ENCODE peak calls at places on chromosomes 16 and 17, in nine cellular contexts. H is dorsolateral prefrontal cortex, X is lung, T is A549, U is MCF 10A, F is upper lobe of left lung, W is RWPE1, Z is AG09309, A is Calu3. O is an unnamed sample.

GRCh38 chr17:3712811-3713463 is 10.8 kb upstream of the HASPIN start:
- DNase-seq in U (no peak), X (no peak), W (no peak), F (no peak), Z (no peak), A (no peak), T (no peak), H (no peak), O (no peak)

GRCh38 chr17:63700528-63701441 is 860 bp upstream of the LIMD2 start:
- DNase-seq in F (peak; percentile 89), A (no peak), H (peak; percentile 90), Z (no peak), W (no peak), X (no peak), T (no peak), U (no peak), O (peak; percentile 65)

GRCh38 chr17:41367426-41368075 is 2.1 kb downstream of the KRT33B start:
- DNase-seq in U (no peak), A (no peak), T (peak; percentile 25), Z (peak; percentile 79), F (no peak), X (no peak), H (no peak), W (peak; percentile 53), O (no peak)

GRCh38 chr16:73053379-73054130 is 5.6 kb upstream of the ZFHX3 start:
- DNase-seq in T (peak; percentile 78), U (peak; percentile 76), W (peak; percentile 84), H (no peak), F (peak; percentile 26), A (peak; percentile 53), Z (no peak), X (no peak), O (no peak)

GRCh38 chr16:88806491-88807111 is 3.0 kb downstream of the CDT1 start:
- DNase-seq in T (no peak), F (peak; percentile 85), X (no peak), U (no peak), A (no peak), H (no peak), Z (no peak), W (no peak), O (no peak)

GRCh38 chr16:799948-800833 is at the start of gene GNG13:
- DNase-seq in T (no peak), A (peak; percentile 51), H (no peak), X (no peak), Z (no peak), F (peak; percentile 81), W (no peak), U (no peak), O (no peak)

GRCh38 chr16:89491238-89491869 is 993 bp upstream of the ANKRD11 start:
- DNase-seq in U (peak; percentile 28), H (no peak), F (no peak), A (no peak), X (no peak), T (peak; percentile 64), Z (no peak), W (no peak), O (no peak)

GRCh38 chr16:12455287-12455798 is 348.3 kb downstream of the CPPED1 start:
- DNase-seq in A (peak; percentile 82), X (peak; percentile 46), W (peak; percentile 46), H (peak; percentile 71), Z (no peak), U (peak; percentile 56), T (peak; percentile 37), F (peak; percentile 77), O (peak; percentile 76)

GRCh38 chr17:41647940-41648410 is 23.6 kb upstream of the KRT17 start:
- DNase-seq in T (peak; percentile 96), U (peak; percentile 86), Z (no peak), H (peak; percentile 90), X (peak; percentile 87), F (peak; percentile 95), W (peak; percentile 55), A (peak; percentile 98), O (peak; percentile 97)

GRCh38 chr17:59825533-59826316 is 67.0 kb downstream of the TUBD1 start:
- DNase-seq in Z (no peak), F (no peak), W (no peak), X (no peak), A (no peak), U (peak; percentile 62), H (no peak), T (no peak), O (no peak)

GRCh38 chr16:69924777-69925191 is 26.4 kb upstream of the CLEC18A start:
- DNase-seq in U (no peak), F (peak; percentile 66), A (no peak), W (no peak), T (no peak), H (no peak), Z (peak; percentile 67), X (no peak), O (no peak)

GRCh38 chr17:40190197-40191021 is 13.1 kb downstream of the RAPGEFL1 start:
- DNase-seq in H (no peak), W (no peak), T (peak; percentile 87), X (no peak), A (peak; percentile 78), Z (no peak), F (no peak), U (no peak), O (peak; percentile 61)

GRCh38 chr16:53841884-53842283 is 137.9 kb downstream of the FTO start:
- DNase-seq in H (no peak), W (no peak), X (no peak), F (no peak), U (no peak), Z (no peak), A (no peak), T (no peak), O (no peak)

GRCh38 chr17:5793899-5794298 is 209.6 kb upstream of the NLRP1 start:
- DNase-seq in F (no peak), W (no peak), U (peak; percentile 34), A (peak; percentile 14), Z (no peak), H (no peak), T (no peak), X (no peak), O (peak; percentile 41)

GRCh38 chr16:59369523-59369922 is 635.4 kb upstream of the GOT2 start:
- DNase-seq in T (no peak), Z (no peak), U (no peak), F (no peak), W (no peak), A (no peak), H (no peak), X (no peak), O (no peak)

GRCh38 chr16:11424118-11424460 is 78.8 kb downstream of the RMI2 start:
- DNase-seq in Z (no peak), T (no peak), U (no peak), X (no peak), H (no peak), A (no peak), W (no peak), F (peak; percentile 54), O (no peak)

GRCh38 chr16:49556252-49557069 is 182.9 kb downstream of the C16orf78 start:
- DNase-seq in W (peak; percentile 24), A (no peak), H (no peak), Z (no peak), F (no peak), T (peak; percentile 35), X (no peak), U (no peak), O (peak; percentile 47)
- TF ChIP-seq CTCF in W (no peak), A (peak; percentile 30), H (peak; percentile 67), Z (peak; percentile 39), F (peak; percentile 20), T (peak; percentile 24), X (no peak), U (peak; percentile 35), O (peak; percentile 49)

GRCh38 chr17:38577244-38577643 is 28.5 kb downstream of the SRCIN1 start:
- DNase-seq in W (no peak), A (no peak), U (no peak), T (no peak), Z (no peak), H (no peak), X (no peak), F (no peak), O (no peak)
- TF ChIP-seq CTCF in W (no peak), A (peak; percentile 36), U (no peak), T (no peak), Z (no peak), H (peak; percentile 23), X (no peak), F (no peak), O (no peak)

DNA sequence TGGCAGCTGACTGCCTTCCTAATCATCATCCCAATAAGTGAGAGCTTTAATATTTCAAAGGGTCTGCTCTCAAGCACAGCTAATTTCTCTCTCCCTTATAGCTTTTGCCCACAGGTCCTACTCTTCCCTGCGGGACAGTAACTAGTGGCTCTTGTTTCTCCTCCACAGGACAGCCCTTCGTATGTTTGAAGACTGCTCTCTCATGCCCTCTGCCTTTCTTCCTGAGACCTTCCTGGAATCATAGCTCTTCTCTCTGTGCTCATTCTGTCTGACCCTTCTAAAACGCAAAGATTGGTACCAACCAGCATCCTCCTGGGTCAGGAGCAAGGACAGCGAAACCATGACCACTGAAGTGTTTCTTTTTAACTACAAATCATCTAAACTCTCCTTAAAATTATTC is 168.9 kb downstream of the GRIN2A start:
- DNase-seq in Z (no peak), W (no peak), U (no peak), T (no peak), X (no peak), F (no peak), A (no peak), H (no peak), O (no peak)
- TF ChIP-seq CTCF in Z (no peak), W (no peak), U (no peak), T (no peak), X (no peak), F (no peak), A (no peak), H (peak; percentile 53), O (no peak)

DNA sequence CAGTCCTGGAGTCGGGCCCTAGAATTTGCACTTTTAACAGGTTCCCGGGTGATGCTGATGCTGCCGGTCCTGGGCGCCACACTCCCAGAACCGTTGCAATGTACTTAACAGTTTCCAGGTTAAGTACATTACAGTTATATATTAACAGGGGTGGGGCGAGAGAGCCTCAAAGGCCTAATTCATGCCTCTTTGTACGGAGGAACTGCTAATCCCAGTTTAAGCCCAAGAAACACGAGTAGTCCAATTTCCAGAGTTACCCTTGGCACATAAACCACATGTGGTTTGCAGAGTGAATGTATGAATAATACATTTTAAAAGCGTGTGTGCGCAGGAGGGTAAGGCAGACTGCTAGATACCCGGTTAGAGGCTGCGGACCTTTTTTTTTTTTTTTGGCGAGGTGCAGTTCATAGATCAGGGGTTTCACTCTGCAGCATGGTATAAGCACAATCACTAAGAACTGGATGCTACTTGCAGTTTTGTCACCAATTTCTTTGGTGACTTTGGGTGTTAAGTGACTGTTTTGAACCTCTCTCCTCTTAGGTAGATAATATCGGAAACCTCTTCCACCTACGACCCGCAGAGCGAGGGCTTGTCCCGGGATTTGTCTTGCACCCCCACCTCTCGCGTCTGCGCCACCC is 714 bp downstream of the COX11 start:
- DNase-seq in Z (no peak), H (no peak), W (peak; percentile 38), F (no peak), X (no peak), A (peak; percentile 23), T (peak; percentile 64), U (peak; percentile 34), O (no peak)
- TF ChIP-seq CTCF in Z (no peak), H (no peak), W (no peak), F (no peak), X (no peak), A (no peak), T (peak; percentile 54), U (no peak), O (no peak)

DNA sequence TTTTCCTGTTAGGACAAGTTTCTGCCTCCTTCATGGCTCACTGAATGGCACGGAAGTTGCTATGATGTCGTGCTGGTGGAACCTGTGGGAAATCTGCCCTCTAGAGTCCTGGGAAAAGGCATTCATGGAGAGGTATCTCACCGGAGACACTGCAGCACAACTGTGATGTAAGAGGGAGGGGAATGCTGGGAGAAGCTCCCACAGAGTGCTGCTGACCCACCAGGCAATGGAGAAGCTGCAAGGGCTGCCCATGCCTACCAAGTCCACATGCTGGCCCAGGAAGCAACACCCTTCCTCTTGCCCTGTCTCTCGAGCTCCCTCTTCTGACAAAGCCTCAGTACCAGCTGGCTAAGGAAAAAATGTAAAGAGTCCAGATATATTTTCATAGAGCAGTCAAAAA is 45.2 kb upstream of the SLC5A11 start:
- DNase-seq in U (peak; percentile 51), Z (no peak), W (peak; percentile 53), X (no peak), A (peak; percentile 55), T (peak; percentile 32), F (no peak), H (no peak), O (no peak)
- TF ChIP-seq CTCF in U (peak; percentile 53), Z (no peak), W (peak; percentile 22), X (no peak), A (peak; percentile 39), T (peak; percentile 61), F (no peak), H (no peak), O (no peak)